ENCODE peak calls at places on chromosomes 1 and 21, in four cellular contexts. G is adrenal gland, S is testis, U is prostate gland. E is an unnamed sample. For H3K4me1, the result is how much of the 10 kb centered on the place peaks cover.

GRCh38 chr1:84688461-84689061 is 1.7 kb downstream of the SSX2IP start:
- DNase-seq in U (no peak), G (no peak), S (no peak), E (no peak)

GRCh38 chr21:21688877-21689276 is 690.7 kb downstream of the NCAM2 start:
- DNase-seq in G (peak), S (peak), U (no peak), E (no peak)

GRCh38 chr1:230768903-230769570 is 21.8 kb downstream of the CAPN9 start:
- DNase-seq in G (no peak), S (no peak), U (peak), E (no peak)

GRCh38 chr1:245154429-245155185 is at the start of gene KIF26B:
- DNase-seq in G (peak), U (no peak), S (peak), E (peak)

GRCh38 chr1:68115308-68115707 is 64.9 kb upstream of the DIRAS3 start:
- DNase-seq in U (no peak), G (no peak), S (no peak), E (no peak)

GRCh38 chr1:47917696-47918095 is 79.5 kb downstream of the TRABD2B start:
- DNase-seq in U (no peak), G (no peak), S (no peak), E (no peak)

GRCh38 chr1:201648066-201648910 is 109.4 kb downstream of the NAV1 start:
- DNase-seq in G (peak), S (peak), U (peak), E (no peak)

GRCh38 chr1:1562556-1563195 is 12.0 kb downstream of the SSU72 start:
- DNase-seq in S (no peak), G (no peak), U (no peak), E (no peak)

GRCh38 chr1:88683516-88683847 is 591 bp upstream of the PKN2 start:
- DNase-seq in S (peak), G (peak), U (peak), E (peak)

DNA sequence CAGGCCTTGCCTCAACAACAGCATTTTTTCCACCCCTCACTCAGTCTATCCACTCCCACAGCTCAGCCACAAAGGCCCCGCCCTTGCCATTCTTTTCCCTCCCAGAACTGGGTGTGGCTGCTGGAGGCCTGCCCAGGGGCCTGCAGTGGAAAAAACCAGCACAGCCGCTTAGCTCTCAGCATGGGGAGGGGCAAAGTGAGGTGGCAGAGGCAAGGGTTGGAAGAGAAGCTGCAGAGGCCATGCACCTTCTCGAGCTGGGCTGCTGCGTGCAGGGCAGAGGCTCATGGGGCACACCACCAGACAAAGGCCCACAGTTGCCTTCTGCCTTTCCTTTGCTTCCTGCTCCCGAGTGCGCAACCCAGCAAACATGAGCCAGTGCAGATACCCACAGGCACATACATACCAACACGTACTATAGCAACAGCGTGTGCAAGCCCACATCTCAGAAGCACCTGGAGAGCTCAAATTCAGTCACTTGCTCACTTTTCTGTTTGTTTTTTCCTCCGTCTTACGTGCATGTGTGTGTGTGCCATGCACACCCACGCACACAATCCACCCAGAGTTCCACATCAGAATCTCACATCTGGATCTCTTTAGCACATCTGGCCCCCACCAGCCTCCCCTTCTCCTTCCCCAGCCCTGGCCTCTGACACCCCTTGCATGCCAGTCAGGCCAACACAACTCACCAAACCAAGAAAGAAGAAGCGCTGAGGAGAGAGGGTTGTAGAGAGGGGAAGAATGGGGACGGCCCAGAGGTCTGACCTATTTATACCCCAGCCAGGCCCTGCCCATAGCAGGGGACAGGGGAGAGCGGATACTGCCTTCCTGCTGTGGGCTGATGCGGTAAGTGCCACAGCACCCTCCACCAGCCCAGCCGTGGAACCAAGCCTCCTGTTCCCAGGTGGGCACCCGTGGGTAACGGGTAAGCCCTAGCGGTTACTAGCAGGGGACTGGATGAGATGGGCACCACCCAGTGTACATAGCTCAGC is at the start of gene S100A4:
- DNase-seq in S (peak), U (peak), G (peak), E (peak)
- TF ChIP-seq POLR2A in S (no peak), U (peak), G (peak), E (peak)

GRCh38 chr1:169701261-169701802 is 10.1 kb downstream of the SELL start:
- DNase-seq in U (no peak), G (no peak), S (no peak), E (no peak)

GRCh38 chr1:169696273-169697100 is 14.9 kb downstream of the SELL start:
- DNase-seq in U (no peak), S (no peak), G (no peak), E (no peak)

GRCh38 chr1:169697769-169698168 is 13.7 kb downstream of the SELL start:
- DNase-seq in U (no peak), S (no peak), G (no peak), E (no peak)

GRCh38 chr1:169699769-169700168 is 11.7 kb downstream of the SELL start:
- DNase-seq in U (no peak), S (no peak), G (no peak), E (no peak)

DNA sequence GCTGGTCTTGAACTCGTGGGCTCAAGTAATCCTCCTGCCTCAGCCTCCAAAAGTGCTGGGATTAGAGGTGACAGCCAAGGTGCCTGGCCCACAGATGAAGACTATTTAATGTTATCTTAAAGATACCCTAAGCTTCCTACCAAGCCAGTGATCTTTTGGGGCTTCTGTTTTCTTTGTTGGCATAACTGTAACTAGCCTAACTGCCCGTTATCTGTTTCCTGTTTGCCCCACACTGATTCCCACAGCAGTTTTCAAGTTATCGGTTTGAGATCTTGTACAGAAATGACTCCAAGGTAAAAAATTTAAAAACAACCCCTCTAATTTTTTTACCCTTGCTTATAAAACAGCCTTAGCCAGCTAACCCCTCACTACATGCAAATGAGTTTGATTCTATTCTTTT is 12.4 kb downstream of the SELL start:
- DNase-seq in U (no peak), G (no peak), S (no peak), E (no peak)
- H3K4me1 ChIP-seq in U (under half), G (under half), S (under half), E (half or more)

DNA sequence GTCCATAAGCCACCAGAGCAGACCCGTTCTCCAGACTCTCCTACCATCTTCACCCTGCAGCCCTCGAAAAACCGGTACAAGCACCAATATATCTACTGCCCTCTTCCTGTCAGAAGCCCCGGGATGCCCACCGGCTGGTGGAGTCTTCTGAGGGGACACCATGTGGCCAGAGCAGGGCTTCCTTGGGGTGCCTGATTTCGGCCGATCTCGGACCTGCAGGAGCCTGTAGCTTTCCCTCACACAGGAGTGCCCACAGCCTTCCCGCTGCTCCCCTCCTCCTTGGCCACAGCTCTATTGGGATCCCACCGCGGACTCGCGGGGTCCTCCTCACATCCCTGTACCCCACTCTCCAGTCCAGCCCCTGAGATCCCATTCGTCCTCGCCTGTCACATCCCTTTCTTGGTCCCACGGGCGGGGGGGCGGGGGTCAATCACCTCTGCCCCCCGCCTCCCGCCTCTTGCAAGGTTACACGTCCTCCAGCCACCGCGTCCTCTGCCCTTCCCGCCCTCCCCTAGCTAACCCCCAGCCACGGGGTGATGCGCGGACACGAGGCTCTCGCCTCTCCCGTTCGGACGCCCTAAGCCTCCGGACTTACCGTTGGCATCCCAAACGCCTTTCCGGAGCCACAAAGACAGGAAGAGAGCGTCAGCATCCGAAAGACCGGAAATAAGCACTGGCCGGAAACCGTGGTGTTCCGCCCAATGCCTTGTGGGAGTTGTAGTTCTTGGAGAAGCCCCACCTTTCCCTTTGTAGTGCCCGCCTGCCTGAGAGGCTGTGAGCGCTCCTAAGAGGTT is at the start of gene SSR2:
- DNase-seq in G (peak), S (peak), U (peak), E (peak)
- TF ChIP-seq POLR2A in G (peak), S (no peak), U (peak), E (no peak)

DNA sequence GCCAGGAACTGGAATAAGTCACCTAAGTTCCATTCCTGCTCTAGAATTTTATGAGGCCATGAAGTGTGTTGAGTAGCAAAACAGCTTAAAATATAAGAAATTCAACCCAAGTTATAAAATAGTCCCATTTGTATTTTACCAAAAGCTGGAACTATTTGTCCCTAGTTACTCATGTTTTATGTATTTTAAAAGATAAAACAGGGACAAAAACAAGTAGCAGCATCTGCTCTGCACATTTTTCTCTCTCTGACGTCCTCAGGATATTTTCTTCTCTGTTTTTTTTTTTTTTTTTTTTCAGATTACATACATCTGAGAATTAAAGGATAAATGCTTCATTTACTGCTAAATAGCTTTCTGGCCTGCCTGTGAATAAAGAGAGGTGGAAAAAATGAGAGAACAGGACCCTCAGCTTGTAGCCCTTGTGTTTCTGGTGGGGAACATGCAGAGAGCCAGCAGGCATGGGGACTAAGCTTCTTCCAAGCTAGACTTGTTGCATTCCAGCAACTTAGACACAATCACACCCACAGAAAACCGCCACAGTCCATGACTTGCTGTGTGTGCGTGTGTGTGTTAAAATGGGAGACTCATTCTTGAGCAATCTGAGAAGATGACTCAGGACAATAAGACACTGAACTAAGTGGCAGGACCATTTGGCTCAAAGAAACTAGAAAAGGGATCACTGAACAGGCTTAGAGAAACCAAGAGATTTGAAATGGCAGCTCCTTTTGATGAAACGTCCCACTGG is 77.8 kb downstream of the HLX start:
- DNase-seq in S (no peak), U (no peak), G (peak), E (no peak)
- H3K4me1 ChIP-seq in S (under half), U (under half), G (under half), E (under half)

GRCh38 chr1:46317323-46317722 is 13.8 kb downstream of the UQCRH start:
- DNase-seq in U (no peak), S (no peak), G (no peak), E (no peak)
- TF ChIP-seq POLR2A in U (no peak), S (no peak), G (no peak), E (no peak)

GRCh38 chr1:23911924-23912323 is 1.2 kb downstream of the CNR2 start:
- DNase-seq in G (no peak), S (no peak), U (no peak), E (no peak)

GRCh38 chr1:23914921-23915320 is 1.8 kb upstream of the CNR2 start:
- DNase-seq in U (no peak), G (no peak), S (no peak), E (no peak)

GRCh38 chr1:23913212-23913880 is at the start of gene CNR2:
- DNase-seq in G (no peak), U (no peak), S (no peak), E (peak)

GRCh38 chr1:23915470-23915869 is 2.3 kb upstream of the CNR2 start:
- DNase-seq in U (no peak), G (no peak), S (no peak), E (no peak)

DNA sequence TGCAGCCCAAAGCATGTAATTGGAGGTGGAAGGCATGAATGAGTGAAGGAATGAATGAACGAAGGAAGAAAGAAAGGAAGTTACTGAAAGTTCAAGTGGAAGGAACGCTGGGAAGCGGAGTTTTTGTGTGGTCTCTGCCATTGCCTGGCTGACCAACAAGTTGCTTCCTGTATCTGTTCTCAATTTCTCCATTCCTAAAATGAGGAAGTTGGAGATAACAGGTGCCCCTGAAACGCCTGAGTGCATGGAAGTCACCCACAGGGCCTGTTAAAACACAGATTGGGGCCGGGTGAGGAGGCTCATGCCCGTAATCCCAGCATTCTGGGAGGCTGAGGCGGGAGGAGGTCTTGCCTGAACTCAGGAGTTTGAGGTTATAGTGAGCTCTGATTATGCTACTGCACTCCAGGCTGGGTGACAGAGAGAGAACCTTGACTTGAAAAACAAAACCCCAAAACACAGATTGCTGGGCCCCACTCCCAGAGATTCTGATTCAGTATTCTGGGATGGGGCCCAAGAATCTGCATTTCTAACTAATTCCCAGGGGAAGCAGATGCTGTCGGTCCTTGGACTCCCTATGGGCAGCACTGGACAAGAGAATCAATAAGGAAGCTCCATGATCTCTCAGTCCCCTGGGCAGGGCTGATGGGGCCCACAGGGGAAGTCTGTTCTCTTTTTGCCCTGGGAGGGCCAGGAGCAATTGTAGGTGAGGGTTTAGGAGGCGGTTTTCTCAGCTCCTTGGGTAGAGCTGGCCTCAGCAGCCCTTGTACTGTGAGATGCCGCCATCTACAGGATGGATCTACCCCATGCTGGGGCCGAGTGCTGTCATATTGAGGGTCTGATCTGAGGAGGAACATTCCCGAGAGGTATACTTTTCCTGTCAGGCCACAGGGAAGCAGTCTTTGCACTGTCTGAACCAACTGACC is 3.3 kb upstream of the CNR2 start:
- DNase-seq in G (peak), S (peak), U (peak), E (peak)
- H3K4me1 ChIP-seq in G (under half), S (under half), U (under half), E (half or more)